ENCODE peak calls at places on chromosomes 13 and 19, in six cellular contexts. One of them, this sample, is unnamed.

GRCh38 chr19:47093841-47094240 is 19.7 kb downstream of the ZC3H4 start:
- DNase-seq in lower lobe of right lung: no peak
- DNase-seq in right atrium auricular region: no peak
- DNase-seq in dorsolateral prefrontal cortex: no peak
- DNase-seq in epithelial cell of prostate: no peak
- DNase-seq in RWPE1: no peak
- DNase-seq in this sample: no peak

GRCh38 chr13:87123987-87124784 is 547.0 kb upstream of the SLITRK5 start:
- DNase-seq in right atrium auricular region: no peak
- DNase-seq in lower lobe of right lung: no peak
- DNase-seq in epithelial cell of prostate: peak
- DNase-seq in RWPE1: peak
- DNase-seq in dorsolateral prefrontal cortex: no peak
- DNase-seq in this sample: peak

GRCh38 chr13:98796798-98797197 is 44.3 kb upstream of the SLC15A1 start:
- DNase-seq in lower lobe of right lung: no peak
- DNase-seq in RWPE1: no peak
- DNase-seq in dorsolateral prefrontal cortex: no peak
- DNase-seq in right atrium auricular region: no peak
- DNase-seq in epithelial cell of prostate: no peak
- DNase-seq in this sample: no peak

GRCh38 chr19:49679832-49680472 is 2.9 kb downstream of the PRMT1 start:
- DNase-seq in epithelial cell of prostate: no peak
- DNase-seq in right atrium auricular region: no peak
- DNase-seq in dorsolateral prefrontal cortex: no peak
- DNase-seq in lower lobe of right lung: no peak
- DNase-seq in RWPE1: no peak
- DNase-seq in this sample: no peak

GRCh38 chr19:57338798-57339378 is 12.2 kb upstream of the ZNF304 start:
- DNase-seq in dorsolateral prefrontal cortex: no peak
- DNase-seq in RWPE1: no peak
- DNase-seq in right atrium auricular region: no peak
- DNase-seq in lower lobe of right lung: no peak
- DNase-seq in epithelial cell of prostate: no peak
- DNase-seq in this sample: no peak

GRCh38 chr13:110001622-110002275 is 215.4 kb upstream of the IRS2 start:
- DNase-seq in right atrium auricular region: no peak
- DNase-seq in lower lobe of right lung: no peak
- DNase-seq in RWPE1: peak
- DNase-seq in epithelial cell of prostate: no peak
- DNase-seq in dorsolateral prefrontal cortex: no peak
- DNase-seq in this sample: peak

GRCh38 chr19:49212302-49212701 is 54.7 kb downstream of the TRPM4 start:
- DNase-seq in lower lobe of right lung: no peak
- DNase-seq in dorsolateral prefrontal cortex: no peak
- DNase-seq in right atrium auricular region: no peak
- DNase-seq in epithelial cell of prostate: no peak
- DNase-seq in RWPE1: peak
- DNase-seq in this sample: no peak

GRCh38 chr19:38072776-38073411 is 151.1 kb downstream of the DPF1 start:
- DNase-seq in right atrium auricular region: no peak
- DNase-seq in RWPE1: no peak
- DNase-seq in dorsolateral prefrontal cortex: no peak
- DNase-seq in epithelial cell of prostate: no peak
- DNase-seq in lower lobe of right lung: peak
- DNase-seq in this sample: no peak

GRCh38 chr13:40503966-40504591 is 162.4 kb downstream of the FOXO1 start:
- DNase-seq in RWPE1: peak
- DNase-seq in epithelial cell of prostate: peak
- DNase-seq in lower lobe of right lung: no peak
- DNase-seq in dorsolateral prefrontal cortex: no peak
- DNase-seq in right atrium auricular region: peak
- DNase-seq in this sample: peak

GRCh38 chr13:103036268-103036667 is 29.9 kb downstream of the SLC10A2 start:
- DNase-seq in RWPE1: no peak
- DNase-seq in epithelial cell of prostate: no peak
- DNase-seq in right atrium auricular region: no peak
- DNase-seq in lower lobe of right lung: no peak
- DNase-seq in dorsolateral prefrontal cortex: no peak
- DNase-seq in this sample: no peak

GRCh38 chr19:30068528-30069395 is 126.7 kb downstream of the URI1 start:
- DNase-seq in epithelial cell of prostate: no peak
- DNase-seq in dorsolateral prefrontal cortex: no peak
- DNase-seq in lower lobe of right lung: no peak
- DNase-seq in right atrium auricular region: no peak
- DNase-seq in RWPE1: no peak
- DNase-seq in this sample: no peak

GRCh38 chr19:14218615-14219330 is 12.8 kb upstream of the ADGRL1 start:
- DNase-seq in right atrium auricular region: no peak
- DNase-seq in lower lobe of right lung: no peak
- DNase-seq in dorsolateral prefrontal cortex: no peak
- DNase-seq in RWPE1: no peak
- DNase-seq in epithelial cell of prostate: no peak
- DNase-seq in this sample: no peak

GRCh38 chr19:1935484-1936208 is 5.3 kb upstream of the CSNK1G2 start:
- DNase-seq in epithelial cell of prostate: no peak
- DNase-seq in lower lobe of right lung: no peak
- DNase-seq in dorsolateral prefrontal cortex: peak
- DNase-seq in RWPE1: no peak
- DNase-seq in right atrium auricular region: peak
- DNase-seq in this sample: peak

GRCh38 chr19:34124828-34125227 is 47.5 kb upstream of the LSM14A start:
- DNase-seq in epithelial cell of prostate: no peak
- DNase-seq in dorsolateral prefrontal cortex: no peak
- DNase-seq in lower lobe of right lung: no peak
- DNase-seq in right atrium auricular region: no peak
- DNase-seq in RWPE1: no peak
- DNase-seq in this sample: no peak

GRCh38 chr19:51036519-51036918 is 1.7 kb upstream of the KLK12 start:
- DNase-seq in dorsolateral prefrontal cortex: no peak
- DNase-seq in right atrium auricular region: no peak
- DNase-seq in epithelial cell of prostate: no peak
- DNase-seq in RWPE1: no peak
- DNase-seq in lower lobe of right lung: no peak
- DNase-seq in this sample: no peak

GRCh38 chr19:19661675-19662251 is 1.7 kb downstream of the ATP13A1 start:
- DNase-seq in epithelial cell of prostate: no peak
- DNase-seq in dorsolateral prefrontal cortex: no peak
- DNase-seq in RWPE1: no peak
- DNase-seq in lower lobe of right lung: peak
- DNase-seq in right atrium auricular region: no peak
- DNase-seq in this sample: no peak

GRCh38 chr19:435707-436412 is 25.0 kb downstream of the SHC2 start:
- DNase-seq in epithelial cell of prostate: no peak
- DNase-seq in lower lobe of right lung: no peak
- DNase-seq in right atrium auricular region: no peak
- DNase-seq in RWPE1: no peak
- DNase-seq in dorsolateral prefrontal cortex: peak
- DNase-seq in this sample: no peak

GRCh38 chr19:13846533-13847032 is 30.4 kb upstream of the NANOS3 start:
- DNase-seq in right atrium auricular region: peak
- DNase-seq in RWPE1: no peak
- DNase-seq in epithelial cell of prostate: no peak
- DNase-seq in dorsolateral prefrontal cortex: no peak
- DNase-seq in lower lobe of right lung: peak
- DNase-seq in this sample: peak

GRCh38 chr13:27037171-27037570 is 134.4 kb downstream of the USP12 start:
- DNase-seq in lower lobe of right lung: no peak
- DNase-seq in dorsolateral prefrontal cortex: no peak
- DNase-seq in RWPE1: no peak
- DNase-seq in epithelial cell of prostate: no peak
- DNase-seq in right atrium auricular region: no peak
- DNase-seq in this sample: no peak

GRCh38 chr13:27037571-27037970 is 134.0 kb downstream of the USP12 start:
- DNase-seq in right atrium auricular region: no peak
- DNase-seq in dorsolateral prefrontal cortex: no peak
- DNase-seq in lower lobe of right lung: no peak
- DNase-seq in epithelial cell of prostate: no peak
- DNase-seq in RWPE1: no peak
- DNase-seq in this sample: no peak

GRCh38 chr13:27040826-27041108 is 130.8 kb downstream of the USP12 start:
- DNase-seq in lower lobe of right lung: no peak
- DNase-seq in dorsolateral prefrontal cortex: no peak
- DNase-seq in epithelial cell of prostate: no peak
- DNase-seq in RWPE1: no peak
- DNase-seq in right atrium auricular region: peak
- DNase-seq in this sample: no peak

GRCh38 chr13:27038323-27038722 is 133.3 kb downstream of the USP12 start:
- DNase-seq in epithelial cell of prostate: no peak
- DNase-seq in dorsolateral prefrontal cortex: no peak
- DNase-seq in lower lobe of right lung: no peak
- DNase-seq in right atrium auricular region: no peak
- DNase-seq in RWPE1: peak
- DNase-seq in this sample: peak

GRCh38 chr13:27039171-27039701 is 132.4 kb downstream of the USP12 start:
- DNase-seq in dorsolateral prefrontal cortex: no peak
- DNase-seq in RWPE1: no peak
- DNase-seq in right atrium auricular region: no peak
- DNase-seq in epithelial cell of prostate: no peak
- DNase-seq in lower lobe of right lung: no peak
- DNase-seq in this sample: no peak
- H3K27ac ChIP-seq in dorsolateral prefrontal cortex: no peak
- H3K27ac ChIP-seq in RWPE1: no peak
- H3K27ac ChIP-seq in right atrium auricular region: no peak
- H3K27ac ChIP-seq in epithelial cell of prostate: no peak
- H3K27ac ChIP-seq in lower lobe of right lung: no peak
- H3K27ac ChIP-seq in this sample: no peak

GRCh38 chr13:34013061-34013460 is 195.1 kb downstream of the RFC3 start:
- DNase-seq in right atrium auricular region: no peak
- DNase-seq in lower lobe of right lung: no peak
- DNase-seq in dorsolateral prefrontal cortex: no peak
- DNase-seq in epithelial cell of prostate: no peak
- DNase-seq in RWPE1: no peak
- DNase-seq in this sample: no peak

GRCh38 chr13:34017231-34017630 is 199.3 kb downstream of the RFC3 start:
- DNase-seq in lower lobe of right lung: no peak
- DNase-seq in RWPE1: peak
- DNase-seq in epithelial cell of prostate: peak
- DNase-seq in dorsolateral prefrontal cortex: no peak
- DNase-seq in right atrium auricular region: no peak
- DNase-seq in this sample: peak

GRCh38 chr13:34006011-34006410 is 188.1 kb downstream of the RFC3 start:
- DNase-seq in epithelial cell of prostate: no peak
- DNase-seq in dorsolateral prefrontal cortex: no peak
- DNase-seq in right atrium auricular region: no peak
- DNase-seq in lower lobe of right lung: no peak
- DNase-seq in RWPE1: no peak
- DNase-seq in this sample: no peak

GRCh38 chr13:34012354-34012753 is 194.4 kb downstream of the RFC3 start:
- DNase-seq in RWPE1: no peak
- DNase-seq in epithelial cell of prostate: no peak
- DNase-seq in right atrium auricular region: no peak
- DNase-seq in dorsolateral prefrontal cortex: no peak
- DNase-seq in lower lobe of right lung: no peak
- DNase-seq in this sample: no peak

DNA sequence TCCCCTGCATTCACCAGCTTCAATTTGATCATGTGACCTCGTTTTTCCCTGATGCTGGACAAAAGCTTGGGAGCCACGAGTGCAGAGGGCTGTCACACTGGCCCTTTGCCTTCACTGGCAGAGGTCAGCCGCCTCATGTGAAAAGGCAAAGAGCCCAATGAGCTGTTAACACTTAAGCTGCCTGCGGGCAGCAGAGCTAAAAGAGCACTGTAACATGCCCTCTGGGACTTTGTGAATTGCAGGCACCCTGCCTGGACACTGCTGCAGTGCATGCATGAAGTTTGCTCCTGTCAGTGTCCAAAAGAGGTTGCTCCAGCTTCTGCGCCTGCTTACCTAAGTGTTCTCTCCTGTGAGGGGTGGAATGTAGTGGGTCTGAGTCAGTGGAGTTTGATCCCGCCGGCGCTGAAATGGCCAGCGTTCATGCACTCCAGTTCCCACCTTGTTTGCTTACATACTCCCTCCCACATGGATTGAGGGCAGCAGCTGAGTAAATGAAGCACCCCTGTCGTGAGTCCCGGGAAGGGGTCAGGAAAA is 193.7 kb downstream of the RFC3 start:
- DNase-seq in lower lobe of right lung: no peak
- DNase-seq in dorsolateral prefrontal cortex: no peak
- DNase-seq in RWPE1: no peak
- DNase-seq in epithelial cell of prostate: no peak
- DNase-seq in right atrium auricular region: no peak
- DNase-seq in this sample: no peak
- H3K27ac ChIP-seq in lower lobe of right lung: no peak
- H3K27ac ChIP-seq in dorsolateral prefrontal cortex: no peak
- H3K27ac ChIP-seq in RWPE1: no peak
- H3K27ac ChIP-seq in epithelial cell of prostate: no peak
- H3K27ac ChIP-seq in right atrium auricular region: no peak
- H3K27ac ChIP-seq in this sample: no peak

DNA sequence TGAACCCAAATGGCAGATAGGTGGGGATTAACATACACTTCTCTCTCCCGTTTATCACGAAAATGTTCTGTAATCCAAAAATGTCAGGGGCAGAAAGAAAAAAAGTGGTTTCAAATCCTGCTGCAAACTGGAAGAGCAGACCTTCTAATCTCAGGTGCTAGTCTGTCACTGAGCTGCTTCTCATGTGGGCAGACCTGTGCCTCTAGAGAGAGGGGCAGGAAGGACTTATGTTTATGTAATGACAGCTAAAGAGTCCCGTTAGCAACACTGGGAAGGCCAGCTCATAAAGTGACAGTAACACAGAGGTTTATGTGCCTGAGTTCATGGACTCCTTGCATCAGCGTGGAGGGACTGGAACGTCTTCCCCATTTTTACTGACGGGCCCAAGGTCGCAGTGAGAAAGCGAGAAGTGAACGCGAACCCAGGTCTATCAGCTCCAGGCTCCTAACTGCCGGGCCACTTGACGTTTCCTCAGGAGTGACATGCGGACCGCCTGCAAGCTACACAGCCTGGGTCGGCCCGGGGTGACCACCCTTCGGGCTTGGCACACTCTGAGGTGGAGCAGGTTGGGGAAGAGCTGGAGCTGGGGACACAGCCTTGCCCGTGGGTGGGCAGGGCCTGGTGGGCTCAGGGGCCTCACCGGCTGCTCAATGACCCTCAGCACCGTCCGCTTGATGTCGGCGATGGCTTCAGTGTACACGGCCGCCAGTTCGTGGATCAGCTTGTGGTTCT is 9.6 kb upstream of the RSPH6A start:
- DNase-seq in dorsolateral prefrontal cortex: no peak
- DNase-seq in RWPE1: no peak
- DNase-seq in epithelial cell of prostate: no peak
- DNase-seq in lower lobe of right lung: no peak
- DNase-seq in right atrium auricular region: no peak
- DNase-seq in this sample: no peak
- H3K27ac ChIP-seq in dorsolateral prefrontal cortex: no peak
- H3K27ac ChIP-seq in RWPE1: peak
- H3K27ac ChIP-seq in epithelial cell of prostate: no peak
- H3K27ac ChIP-seq in lower lobe of right lung: no peak
- H3K27ac ChIP-seq in right atrium auricular region: no peak
- H3K27ac ChIP-seq in this sample: no peak

DNA sequence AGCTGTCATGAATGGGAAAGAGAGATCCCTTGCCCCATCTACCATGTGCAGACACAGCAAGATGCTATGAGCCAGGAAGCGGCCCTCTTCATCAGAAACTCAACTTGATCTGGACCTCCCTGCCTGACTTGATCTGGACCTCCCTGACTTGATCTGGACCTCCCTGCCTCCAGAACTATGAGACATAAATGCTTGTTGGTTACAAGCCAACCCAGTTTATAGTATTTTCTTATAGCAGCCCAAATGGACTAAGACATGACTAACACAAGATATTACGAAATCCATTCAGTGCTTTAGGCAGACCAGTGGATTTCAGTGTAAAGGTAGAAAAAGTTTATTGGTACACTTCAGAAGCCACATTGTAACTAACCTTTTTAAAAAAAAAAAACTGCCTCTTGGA is 15.6 kb downstream of the PCID2 start:
- DNase-seq in lower lobe of right lung: no peak
- DNase-seq in right atrium auricular region: no peak
- DNase-seq in RWPE1: peak
- DNase-seq in epithelial cell of prostate: no peak
- DNase-seq in dorsolateral prefrontal cortex: no peak
- DNase-seq in this sample: peak
- H3K27ac ChIP-seq in lower lobe of right lung: no peak
- H3K27ac ChIP-seq in right atrium auricular region: no peak
- H3K27ac ChIP-seq in RWPE1: peak
- H3K27ac ChIP-seq in epithelial cell of prostate: no peak
- H3K27ac ChIP-seq in dorsolateral prefrontal cortex: no peak
- H3K27ac ChIP-seq in this sample: no peak

This sample was measured in foreskin keratinocyte.